ENCODE peak calls at places on chromosomes 2 and 18, in six cellular contexts. One of them, this sample, is unnamed.

GRCh38 chr2:200104015-200104414 is 148.6 kb downstream of the MAIP1 start:
- DNase-seq in NCI-H2081 treated with DMSO at 0.1 percent for 48 hours: no peak
- DNase-seq in amniotic stem cell: no peak
- DNase-seq in stimulated activated naive CD8-positive, alpha-beta T cell treated with anti-CD3 and anti-CD28 coated beads, Interleukin-15, Interleukin-2, amounts not matched to agents 100 U/mL and 50 U/mL, for 24 hours: no peak
- DNase-seq in M059J: peak; percentile 74
- DNase-seq in CD4-positive, alpha-beta memory T cell: no peak
- DNase-seq in this sample: peak; percentile 14

GRCh38 chr2:134348239-134348638 is 94.4 kb downstream of the MGAT5 start:
- DNase-seq in stimulated activated naive CD8-positive, alpha-beta T cell treated with anti-CD3 and anti-CD28 coated beads, Interleukin-15, Interleukin-2, amounts not matched to agents 100 U/mL and 50 U/mL, for 24 hours: no peak
- DNase-seq in NCI-H2081 treated with DMSO at 0.1 percent for 48 hours: no peak
- DNase-seq in M059J: peak; percentile 51
- DNase-seq in amniotic stem cell: no peak
- DNase-seq in CD4-positive, alpha-beta memory T cell: no peak
- DNase-seq in this sample: no peak

GRCh38 chr18:26579941-26580618 is 31.7 kb upstream of the KCTD1 start:
- DNase-seq in CD4-positive, alpha-beta memory T cell: no peak
- DNase-seq in stimulated activated naive CD8-positive, alpha-beta T cell treated with anti-CD3 and anti-CD28 coated beads, Interleukin-15, Interleukin-2, amounts not matched to agents 100 U/mL and 50 U/mL, for 24 hours: no peak
- DNase-seq in NCI-H2081 treated with DMSO at 0.1 percent for 48 hours: no peak
- DNase-seq in M059J: peak; percentile 44
- DNase-seq in amniotic stem cell: no peak
- DNase-seq in this sample: no peak

GRCh38 chr2:121031568-121032340 is 253.2 kb downstream of the TFCP2L1 start:
- DNase-seq in M059J: no peak
- DNase-seq in amniotic stem cell: no peak
- DNase-seq in NCI-H2081 treated with DMSO at 0.1 percent for 48 hours: no peak
- DNase-seq in CD4-positive, alpha-beta memory T cell: no peak
- DNase-seq in stimulated activated naive CD8-positive, alpha-beta T cell treated with anti-CD3 and anti-CD28 coated beads, Interleukin-15, Interleukin-2, amounts not matched to agents 100 U/mL and 50 U/mL, for 24 hours: no peak
- DNase-seq in this sample: no peak

GRCh38 chr2:191917967-191918651 is 71.2 kb upstream of the CAVIN2 start:
- DNase-seq in amniotic stem cell: no peak
- DNase-seq in stimulated activated naive CD8-positive, alpha-beta T cell treated with anti-CD3 and anti-CD28 coated beads, Interleukin-15, Interleukin-2, amounts not matched to agents 100 U/mL and 50 U/mL, for 24 hours: no peak
- DNase-seq in CD4-positive, alpha-beta memory T cell: no peak
- DNase-seq in M059J: no peak
- DNase-seq in NCI-H2081 treated with DMSO at 0.1 percent for 48 hours: no peak
- DNase-seq in this sample: no peak

GRCh38 chr18:361941-362913 is 94.4 kb upstream of the THOC1 start:
- DNase-seq in M059J: peak; percentile 97
- DNase-seq in stimulated activated naive CD8-positive, alpha-beta T cell treated with anti-CD3 and anti-CD28 coated beads, Interleukin-15, Interleukin-2, amounts not matched to agents 100 U/mL and 50 U/mL, for 24 hours: no peak
- DNase-seq in amniotic stem cell: peak; percentile 92
- DNase-seq in CD4-positive, alpha-beta memory T cell: no peak
- DNase-seq in NCI-H2081 treated with DMSO at 0.1 percent for 48 hours: no peak
- DNase-seq in this sample: peak; percentile 93

GRCh38 chr2:170926743-170927297 is 2.2 kb upstream of the GORASP2 start:
- DNase-seq in M059J: no peak
- DNase-seq in NCI-H2081 treated with DMSO at 0.1 percent for 48 hours: no peak
- DNase-seq in stimulated activated naive CD8-positive, alpha-beta T cell treated with anti-CD3 and anti-CD28 coated beads, Interleukin-15, Interleukin-2, amounts not matched to agents 100 U/mL and 50 U/mL, for 24 hours: no peak
- DNase-seq in CD4-positive, alpha-beta memory T cell: no peak
- DNase-seq in amniotic stem cell: no peak
- DNase-seq in this sample: no peak

GRCh38 chr2:44770221-44771187 is 171.0 kb upstream of the SIX3 start:
- DNase-seq in amniotic stem cell: no peak
- DNase-seq in M059J: no peak
- DNase-seq in stimulated activated naive CD8-positive, alpha-beta T cell treated with anti-CD3 and anti-CD28 coated beads, Interleukin-15, Interleukin-2, amounts not matched to agents 100 U/mL and 50 U/mL, for 24 hours: no peak
- DNase-seq in CD4-positive, alpha-beta memory T cell: no peak
- DNase-seq in NCI-H2081 treated with DMSO at 0.1 percent for 48 hours: no peak
- DNase-seq in this sample: no peak

GRCh38 chr2:69973335-69973735 is 11.9 kb upstream of the ASPRV1 start:
- DNase-seq in M059J: peak; percentile 18
- DNase-seq in NCI-H2081 treated with DMSO at 0.1 percent for 48 hours: no peak
- DNase-seq in amniotic stem cell: no peak
- DNase-seq in stimulated activated naive CD8-positive, alpha-beta T cell treated with anti-CD3 and anti-CD28 coated beads, Interleukin-15, Interleukin-2, amounts not matched to agents 100 U/mL and 50 U/mL, for 24 hours: no peak
- DNase-seq in CD4-positive, alpha-beta memory T cell: no peak
- DNase-seq in this sample: no peak

GRCh38 chr2:10832228-10832936 is 19.8 kb upstream of the PDIA6 start:
- DNase-seq in M059J: peak; percentile 62
- DNase-seq in amniotic stem cell: peak; percentile 40
- DNase-seq in stimulated activated naive CD8-positive, alpha-beta T cell treated with anti-CD3 and anti-CD28 coated beads, Interleukin-15, Interleukin-2, amounts not matched to agents 100 U/mL and 50 U/mL, for 24 hours: peak; percentile 84
- DNase-seq in NCI-H2081 treated with DMSO at 0.1 percent for 48 hours: peak; percentile 48
- DNase-seq in CD4-positive, alpha-beta memory T cell: peak; percentile 77
- DNase-seq in this sample: peak; percentile 51

GRCh38 chr18:59660976-59661743 is 36.1 kb downstream of the CCBE1 start:
- DNase-seq in stimulated activated naive CD8-positive, alpha-beta T cell treated with anti-CD3 and anti-CD28 coated beads, Interleukin-15, Interleukin-2, amounts not matched to agents 100 U/mL and 50 U/mL, for 24 hours: no peak
- DNase-seq in NCI-H2081 treated with DMSO at 0.1 percent for 48 hours: no peak
- DNase-seq in M059J: peak; percentile 55
- DNase-seq in CD4-positive, alpha-beta memory T cell: no peak
- DNase-seq in amniotic stem cell: peak; percentile 21
- DNase-seq in this sample: no peak

GRCh38 chr2:20541305-20541640 is 94.4 kb downstream of the RHOB start:
- DNase-seq in M059J: no peak
- DNase-seq in stimulated activated naive CD8-positive, alpha-beta T cell treated with anti-CD3 and anti-CD28 coated beads, Interleukin-15, Interleukin-2, amounts not matched to agents 100 U/mL and 50 U/mL, for 24 hours: no peak
- DNase-seq in NCI-H2081 treated with DMSO at 0.1 percent for 48 hours: no peak
- DNase-seq in CD4-positive, alpha-beta memory T cell: no peak
- DNase-seq in amniotic stem cell: no peak
- DNase-seq in this sample: no peak

GRCh38 chr2:36423172-36423571 is 67.6 kb downstream of the CRIM1 start:
- DNase-seq in NCI-H2081 treated with DMSO at 0.1 percent for 48 hours: no peak
- DNase-seq in amniotic stem cell: no peak
- DNase-seq in M059J: no peak
- DNase-seq in stimulated activated naive CD8-positive, alpha-beta T cell treated with anti-CD3 and anti-CD28 coated beads, Interleukin-15, Interleukin-2, amounts not matched to agents 100 U/mL and 50 U/mL, for 24 hours: no peak
- DNase-seq in CD4-positive, alpha-beta memory T cell: no peak
- DNase-seq in this sample: no peak

GRCh38 chr2:172103471-172104292 is 982 bp upstream of the DLX2 start:
- DNase-seq in NCI-H2081 treated with DMSO at 0.1 percent for 48 hours: peak; percentile 36
- DNase-seq in CD4-positive, alpha-beta memory T cell: no peak
- DNase-seq in M059J: peak; percentile 86
- DNase-seq in amniotic stem cell: peak; percentile 63
- DNase-seq in stimulated activated naive CD8-positive, alpha-beta T cell treated with anti-CD3 and anti-CD28 coated beads, Interleukin-15, Interleukin-2, amounts not matched to agents 100 U/mL and 50 U/mL, for 24 hours: peak; percentile 87
- DNase-seq in this sample: no peak

GRCh38 chr2:168427451-168427850 is 28.6 kb upstream of the CERS6 start:
- DNase-seq in stimulated activated naive CD8-positive, alpha-beta T cell treated with anti-CD3 and anti-CD28 coated beads, Interleukin-15, Interleukin-2, amounts not matched to agents 100 U/mL and 50 U/mL, for 24 hours: no peak
- DNase-seq in CD4-positive, alpha-beta memory T cell: no peak
- DNase-seq in NCI-H2081 treated with DMSO at 0.1 percent for 48 hours: no peak
- DNase-seq in M059J: peak; percentile 62
- DNase-seq in amniotic stem cell: peak; percentile 30
- DNase-seq in this sample: peak; percentile 3

GRCh38 chr2:151410485-151410833 is 757 bp downstream of the RIF1 start:
- DNase-seq in amniotic stem cell: no peak
- DNase-seq in CD4-positive, alpha-beta memory T cell: peak; percentile 29
- DNase-seq in M059J: peak; percentile 54
- DNase-seq in NCI-H2081 treated with DMSO at 0.1 percent for 48 hours: no peak
- DNase-seq in stimulated activated naive CD8-positive, alpha-beta T cell treated with anti-CD3 and anti-CD28 coated beads, Interleukin-15, Interleukin-2, amounts not matched to agents 100 U/mL and 50 U/mL, for 24 hours: peak; percentile 46
- DNase-seq in this sample: peak; percentile 5

GRCh38 chr2:18061717-18062116 is 183.2 kb downstream of the KCNS3 start:
- DNase-seq in CD4-positive, alpha-beta memory T cell: no peak
- DNase-seq in amniotic stem cell: no peak
- DNase-seq in NCI-H2081 treated with DMSO at 0.1 percent for 48 hours: no peak
- DNase-seq in stimulated activated naive CD8-positive, alpha-beta T cell treated with anti-CD3 and anti-CD28 coated beads, Interleukin-15, Interleukin-2, amounts not matched to agents 100 U/mL and 50 U/mL, for 24 hours: no peak
- DNase-seq in M059J: no peak
- DNase-seq in this sample: no peak

GRCh38 chr18:58937913-58938312 is 73.2 kb downstream of the ZNF532 start:
- DNase-seq in CD4-positive, alpha-beta memory T cell: no peak
- DNase-seq in amniotic stem cell: no peak
- DNase-seq in NCI-H2081 treated with DMSO at 0.1 percent for 48 hours: no peak
- DNase-seq in M059J: no peak
- DNase-seq in stimulated activated naive CD8-positive, alpha-beta T cell treated with anti-CD3 and anti-CD28 coated beads, Interleukin-15, Interleukin-2, amounts not matched to agents 100 U/mL and 50 U/mL, for 24 hours: no peak
- DNase-seq in this sample: no peak

GRCh38 chr2:240903191-240904060 is 2.7 kb upstream of the CROCC2 start:
- DNase-seq in M059J: no peak
- DNase-seq in amniotic stem cell: no peak
- DNase-seq in stimulated activated naive CD8-positive, alpha-beta T cell treated with anti-CD3 and anti-CD28 coated beads, Interleukin-15, Interleukin-2, amounts not matched to agents 100 U/mL and 50 U/mL, for 24 hours: no peak
- DNase-seq in NCI-H2081 treated with DMSO at 0.1 percent for 48 hours: no peak
- DNase-seq in CD4-positive, alpha-beta memory T cell: no peak
- DNase-seq in this sample: no peak

GRCh38 chr2:230900336-230900995 is 24.6 kb downstream of the GPR55 start:
- DNase-seq in stimulated activated naive CD8-positive, alpha-beta T cell treated with anti-CD3 and anti-CD28 coated beads, Interleukin-15, Interleukin-2, amounts not matched to agents 100 U/mL and 50 U/mL, for 24 hours: peak; percentile 3
- DNase-seq in NCI-H2081 treated with DMSO at 0.1 percent for 48 hours: no peak
- DNase-seq in CD4-positive, alpha-beta memory T cell: no peak
- DNase-seq in M059J: no peak
- DNase-seq in amniotic stem cell: no peak
- DNase-seq in this sample: no peak

GRCh38 chr2:42566837-42567251 is 1.6 kb upstream of the MTA3 start:
- DNase-seq in M059J: peak; percentile 29
- DNase-seq in NCI-H2081 treated with DMSO at 0.1 percent for 48 hours: no peak
- DNase-seq in amniotic stem cell: no peak
- DNase-seq in CD4-positive, alpha-beta memory T cell: no peak
- DNase-seq in stimulated activated naive CD8-positive, alpha-beta T cell treated with anti-CD3 and anti-CD28 coated beads, Interleukin-15, Interleukin-2, amounts not matched to agents 100 U/mL and 50 U/mL, for 24 hours: no peak
- DNase-seq in this sample: no peak

GRCh38 chr18:61842146-61842545 is 50.7 kb downstream of the RNF152 start:
- DNase-seq in NCI-H2081 treated with DMSO at 0.1 percent for 48 hours: no peak
- DNase-seq in stimulated activated naive CD8-positive, alpha-beta T cell treated with anti-CD3 and anti-CD28 coated beads, Interleukin-15, Interleukin-2, amounts not matched to agents 100 U/mL and 50 U/mL, for 24 hours: no peak
- DNase-seq in CD4-positive, alpha-beta memory T cell: no peak
- DNase-seq in amniotic stem cell: no peak
- DNase-seq in M059J: peak; percentile 24
- DNase-seq in this sample: no peak

GRCh38 chr2:163171786-163172549 is 333.4 kb upstream of the KCNH7 start:
- DNase-seq in M059J: no peak
- DNase-seq in amniotic stem cell: no peak
- DNase-seq in CD4-positive, alpha-beta memory T cell: no peak
- DNase-seq in stimulated activated naive CD8-positive, alpha-beta T cell treated with anti-CD3 and anti-CD28 coated beads, Interleukin-15, Interleukin-2, amounts not matched to agents 100 U/mL and 50 U/mL, for 24 hours: no peak
- DNase-seq in NCI-H2081 treated with DMSO at 0.1 percent for 48 hours: no peak
- DNase-seq in this sample: no peak

GRCh38 chr2:43737097-43737854 is 36.6 kb upstream of the DYNC2LI1 start:
- DNase-seq in amniotic stem cell: peak; percentile 13
- DNase-seq in CD4-positive, alpha-beta memory T cell: no peak
- DNase-seq in NCI-H2081 treated with DMSO at 0.1 percent for 48 hours: no peak
- DNase-seq in stimulated activated naive CD8-positive, alpha-beta T cell treated with anti-CD3 and anti-CD28 coated beads, Interleukin-15, Interleukin-2, amounts not matched to agents 100 U/mL and 50 U/mL, for 24 hours: no peak
- DNase-seq in M059J: peak; percentile 84
- DNase-seq in this sample: peak; percentile 86

GRCh38 chr2:121038831-121039230 is 246.2 kb downstream of the TFCP2L1 start:
- DNase-seq in M059J: peak; percentile 85
- DNase-seq in NCI-H2081 treated with DMSO at 0.1 percent for 48 hours: no peak
- DNase-seq in amniotic stem cell: no peak
- DNase-seq in stimulated activated naive CD8-positive, alpha-beta T cell treated with anti-CD3 and anti-CD28 coated beads, Interleukin-15, Interleukin-2, amounts not matched to agents 100 U/mL and 50 U/mL, for 24 hours: no peak
- DNase-seq in CD4-positive, alpha-beta memory T cell: no peak
- DNase-seq in this sample: no peak

GRCh38 chr18:9242987-9243386 is 91.6 kb upstream of the TWSG1 start:
- DNase-seq in NCI-H2081 treated with DMSO at 0.1 percent for 48 hours: no peak
- DNase-seq in CD4-positive, alpha-beta memory T cell: no peak
- DNase-seq in M059J: no peak
- DNase-seq in stimulated activated naive CD8-positive, alpha-beta T cell treated with anti-CD3 and anti-CD28 coated beads, Interleukin-15, Interleukin-2, amounts not matched to agents 100 U/mL and 50 U/mL, for 24 hours: no peak
- DNase-seq in amniotic stem cell: no peak
- DNase-seq in this sample: no peak

This sample was measured in HS-27A.